ENCODE peak calls at places on chromosomes 11 and 22, in four cellular contexts. J is suprapubic skin, Y is stomach, F is Peyer's patch. P is an unnamed sample. For H3K4me1, the result is how much of the 10 kb centered on the place peaks cover.

GRCh38 chr11:44326615-44327475 is 16.9 kb upstream of the ALX4 start:
- DNase-seq in J (no peak), Y (no peak), F (no peak), P (peak)

GRCh38 chr11:10938231-10938630 is 80.4 kb upstream of the ZBED5 start:
- DNase-seq in J (no peak), Y (no peak), F (no peak), P (no peak)

GRCh38 chr11:66844496-66845142 is 1.4 kb downstream of the RCE1 start:
- DNase-seq in J (peak), Y (peak), F (no peak), P (peak)

GRCh38 chr11:128745296-128746183 is 51.7 kb downstream of the FLI1 start:
- DNase-seq in J (no peak), Y (no peak), F (no peak), P (no peak)

GRCh38 chr22:49099496-49100124 is 728.1 kb downstream of the BRD1 start:
- DNase-seq in J (no peak), Y (no peak), F (no peak), P (peak)

GRCh38 chr11:67646535-67647336 is 3.8 kb downstream of the ACY3 start:
- DNase-seq in J (no peak), Y (no peak), F (peak), P (peak)

GRCh38 chr22:30325065-30325720 is 1.5 kb downstream of the TBC1D10A start:
- DNase-seq in J (no peak), Y (peak), F (peak), P (no peak)

GRCh38 chr11:79054636-79055035 is 386.2 kb downstream of the TENM4 start:
- DNase-seq in J (no peak), Y (no peak), F (no peak), P (no peak)

GRCh38 chr22:48242461-48242864 is 1480.0 kb downstream of the TBC1D22A start:
- DNase-seq in J (no peak), Y (peak), F (no peak), P (peak)

GRCh38 chr22:49881856-49882255 is 28.2 kb downstream of the ZBED4 start:
- DNase-seq in J (no peak), Y (no peak), F (no peak), P (no peak)

GRCh38 chr22:44497218-44497903 is 672 bp downstream of the RTL6 start:
- DNase-seq in J (no peak), Y (no peak), F (no peak), P (peak)

GRCh38 chr22:29799217-29799680 is 32.1 kb downstream of the UQCR10 start:
- DNase-seq in J (peak), Y (peak), F (peak), P (peak)

GRCh38 chr22:27128461-27129080 is 471.2 kb downstream of the MIAT start:
- DNase-seq in J (no peak), Y (no peak), F (no peak), P (no peak)

GRCh38 chr22:49969751-49970527 is 9.4 kb downstream of the PIM3 start:
- DNase-seq in J (peak), Y (peak), F (peak), P (peak)

GRCh38 chr11:118212781-118213565 is 11.8 kb downstream of the JAML start:
- DNase-seq in J (no peak), Y (no peak), F (no peak), P (no peak)

GRCh38 chr11:107705027-107705426 is 6.8 kb downstream of the SLN start:
- DNase-seq in J (no peak), Y (no peak), F (no peak), P (no peak)

GRCh38 chr22:42920101-42920820 is 63.2 kb upstream of the ARFGAP3 start:
- DNase-seq in J (no peak), Y (no peak), F (no peak), P (peak)

GRCh38 chr11:19164230-19164855 is 37.4 kb downstream of the CSRP3 start:
- DNase-seq in J (no peak), Y (no peak), F (no peak), P (no peak)

GRCh38 chr11:46160100-46160499 is 38.8 kb upstream of the PHF21A start:
- DNase-seq in J (no peak), Y (peak), F (no peak), P (peak)

GRCh38 chr22:49433717-49434611 is 393.7 kb downstream of the BRD1 start:
- DNase-seq in J (no peak), Y (no peak), F (no peak), P (no peak)

GRCh38 chr22:37547249-37547741 is 13.0 kb upstream of the CDC42EP1 start:
- DNase-seq in J (no peak), Y (no peak), F (no peak), P (no peak)

GRCh38 chr11:1564535-1565172 is 7.4 kb downstream of the DUSP8 start:
- DNase-seq in J (peak), Y (no peak), F (peak), P (peak)

GRCh38 chr11:26778000-26778757 is 56.3 kb upstream of the SLC5A12 start:
- DNase-seq in J (no peak), Y (no peak), F (no peak), P (no peak)

DNA sequence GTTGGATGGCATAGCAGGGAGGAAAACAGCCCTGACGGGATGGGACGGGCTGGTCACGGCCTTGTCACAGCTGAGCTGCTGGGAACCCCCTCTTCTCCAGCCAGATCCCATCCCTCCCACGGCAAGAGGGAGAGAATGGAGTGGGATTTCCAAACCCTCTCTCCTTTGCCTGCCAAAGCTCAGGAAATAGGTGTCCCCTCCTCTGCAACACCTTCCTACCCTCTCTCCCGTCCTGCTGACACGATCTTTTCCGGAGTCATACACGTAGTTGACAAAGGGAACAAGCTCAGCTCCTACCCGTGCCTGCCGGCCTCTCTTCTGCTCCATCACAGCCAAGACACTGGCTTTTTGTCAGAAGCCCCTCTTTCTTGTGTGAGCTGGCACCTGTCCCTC is 48.1 kb downstream of the PISD start:
- DNase-seq in J (no peak), Y (no peak), F (no peak), P (no peak)
- TF ChIP-seq POLR2A in J (no peak), Y (no peak), F (no peak), P (no peak)

GRCh38 chr11:71934213-71934612 is 5.4 kb downstream of the RNF121 start:
- DNase-seq in J (no peak), Y (no peak), F (no peak), P (no peak)
- H3K4me1 ChIP-seq in J (under half), Y (under half), F (under half), P (under half)

GRCh38 chr11:120316880-120317688 is 8.0 kb upstream of the TLCD5 start:
- DNase-seq in J (peak), Y (peak), F (peak), P (no peak)
- TF ChIP-seq POLR2A in J (no peak), Y (no peak), F (no peak), P (no peak)

GRCh38 chr11:76208829-76209670 is 2.7 kb upstream of the WNT11 start:
- DNase-seq in J (peak), Y (peak), F (peak), P (peak)

GRCh38 chr11:76208438-76208828 is 2.1 kb upstream of the WNT11 start:
- DNase-seq in J (no peak), Y (no peak), F (no peak), P (no peak)

GRCh38 chr11:76210920-76211851 is 4.9 kb upstream of the WNT11 start:
- DNase-seq in J (no peak), Y (no peak), F (no peak), P (no peak)

GRCh38 chr11:76209671-76209955 is 3.3 kb upstream of the WNT11 start:
- DNase-seq in J (no peak), Y (no peak), F (no peak), P (no peak)

DNA sequence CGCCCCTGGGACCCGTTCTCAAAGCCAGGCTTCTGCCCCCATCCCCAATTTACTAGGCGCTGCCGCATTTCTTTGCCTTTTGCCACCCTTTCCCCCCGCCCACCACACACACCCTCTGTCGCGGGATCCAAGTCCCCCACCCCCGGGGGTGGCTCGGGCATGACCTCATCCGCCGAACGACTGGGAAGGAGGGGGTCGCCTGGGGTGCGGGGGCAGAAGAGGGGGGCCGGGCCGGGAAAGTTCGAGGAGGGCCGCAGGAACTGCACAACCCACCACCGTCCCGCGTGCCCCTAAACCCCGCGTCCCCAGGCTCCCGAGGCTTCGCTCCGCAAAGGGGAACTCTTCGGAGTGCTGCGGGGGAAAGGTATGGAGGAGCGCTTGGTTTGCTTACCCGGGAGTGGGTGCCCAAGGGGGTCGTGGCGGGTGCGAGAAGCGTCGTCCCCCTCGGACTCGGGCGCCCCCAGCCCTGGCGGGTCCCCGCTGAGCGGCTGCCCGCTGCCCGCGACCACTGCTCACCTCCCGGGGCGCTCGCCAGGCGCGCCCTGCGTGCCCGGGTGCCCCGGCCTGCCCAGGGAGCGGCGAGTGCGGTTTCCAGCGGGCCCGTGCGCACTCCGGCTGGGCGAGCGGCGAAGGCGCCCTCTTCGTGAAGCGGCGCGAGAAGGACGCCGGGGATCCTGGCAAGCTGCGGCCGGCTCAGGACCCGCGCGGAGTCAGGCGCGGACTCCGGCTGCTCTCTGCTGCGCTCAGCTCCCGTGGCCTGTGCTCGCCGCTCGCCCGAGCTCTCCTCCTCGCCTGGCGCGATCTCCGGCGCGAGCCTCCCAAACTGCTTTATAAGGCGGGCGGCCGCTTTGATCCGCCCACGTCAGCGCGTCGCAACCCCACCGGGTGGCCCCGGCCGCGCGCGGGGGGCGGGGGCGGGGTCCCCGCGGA is 3.9 kb upstream of the WNT11 start:
- DNase-seq in J (no peak), Y (peak), F (peak), P (peak)
- H3K4me1 ChIP-seq in J (half or more), Y (half or more), F (under half), P (under half)

GRCh38 chr22:19958083-19959042 is 16.7 kb upstream of the TXNRD2 start:
- DNase-seq in J (peak), Y (no peak), F (no peak), P (peak)

GRCh38 chr22:19959587-19960490 is 18.2 kb upstream of the TXNRD2 start:
- DNase-seq in J (no peak), Y (no peak), F (no peak), P (peak)

GRCh38 chr22:19955241-19956128 is 13.9 kb upstream of the TXNRD2 start:
- DNase-seq in J (peak), Y (no peak), F (no peak), P (no peak)

GRCh38 chr22:19959043-19959586 is 17.5 kb upstream of the TXNRD2 start:
- DNase-seq in J (peak), Y (peak), F (peak), P (peak)

DNA sequence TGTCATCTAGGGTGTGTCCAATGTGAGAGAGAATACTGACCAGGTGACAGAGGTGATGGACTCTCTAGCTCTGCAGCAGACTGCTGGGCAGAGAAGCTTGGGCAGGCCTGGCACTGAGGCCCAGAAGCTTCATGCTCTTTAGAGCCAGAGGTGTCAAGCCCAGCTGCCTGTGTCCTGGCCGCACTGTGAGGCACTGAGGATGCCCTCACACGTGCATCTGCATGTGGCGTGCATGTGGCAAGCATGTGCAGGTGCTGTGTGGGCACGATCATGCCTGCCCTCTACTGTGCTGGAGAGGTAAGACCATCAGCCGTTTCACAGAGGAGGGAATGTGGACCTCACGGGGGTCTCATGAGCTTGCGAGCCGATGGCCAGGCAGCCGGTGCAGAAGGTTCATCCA is 15.8 kb upstream of the TXNRD2 start:
- DNase-seq in J (peak), Y (no peak), F (no peak), P (peak)
- TF ChIP-seq POLR2A in J (no peak), Y (no peak), F (no peak), P (no peak)

DNA sequence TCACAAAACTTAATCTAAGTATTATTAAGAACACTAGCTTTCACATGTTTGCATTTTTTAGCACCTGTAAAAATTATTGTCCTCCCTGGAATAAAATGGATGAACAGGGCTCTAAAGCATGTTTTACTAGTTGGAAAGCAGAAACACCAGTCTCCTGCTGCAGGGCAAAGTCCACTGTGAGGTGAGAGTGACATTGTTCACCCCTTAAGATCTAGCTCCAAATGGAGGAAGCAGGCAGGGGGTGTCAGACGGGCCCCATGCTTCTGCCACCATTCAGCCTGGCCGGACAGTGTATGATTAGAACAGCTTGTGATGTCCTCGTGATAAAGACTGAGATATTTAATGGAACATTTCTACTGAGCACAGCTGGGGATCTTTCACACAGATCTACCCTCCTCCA is 238.8 kb upstream of the ARHGAP20 start:
- DNase-seq in J (no peak), Y (peak), F (no peak), P (no peak)
- H3K4me1 ChIP-seq in J (under half), Y (under half), F (under half), P (under half)

DNA sequence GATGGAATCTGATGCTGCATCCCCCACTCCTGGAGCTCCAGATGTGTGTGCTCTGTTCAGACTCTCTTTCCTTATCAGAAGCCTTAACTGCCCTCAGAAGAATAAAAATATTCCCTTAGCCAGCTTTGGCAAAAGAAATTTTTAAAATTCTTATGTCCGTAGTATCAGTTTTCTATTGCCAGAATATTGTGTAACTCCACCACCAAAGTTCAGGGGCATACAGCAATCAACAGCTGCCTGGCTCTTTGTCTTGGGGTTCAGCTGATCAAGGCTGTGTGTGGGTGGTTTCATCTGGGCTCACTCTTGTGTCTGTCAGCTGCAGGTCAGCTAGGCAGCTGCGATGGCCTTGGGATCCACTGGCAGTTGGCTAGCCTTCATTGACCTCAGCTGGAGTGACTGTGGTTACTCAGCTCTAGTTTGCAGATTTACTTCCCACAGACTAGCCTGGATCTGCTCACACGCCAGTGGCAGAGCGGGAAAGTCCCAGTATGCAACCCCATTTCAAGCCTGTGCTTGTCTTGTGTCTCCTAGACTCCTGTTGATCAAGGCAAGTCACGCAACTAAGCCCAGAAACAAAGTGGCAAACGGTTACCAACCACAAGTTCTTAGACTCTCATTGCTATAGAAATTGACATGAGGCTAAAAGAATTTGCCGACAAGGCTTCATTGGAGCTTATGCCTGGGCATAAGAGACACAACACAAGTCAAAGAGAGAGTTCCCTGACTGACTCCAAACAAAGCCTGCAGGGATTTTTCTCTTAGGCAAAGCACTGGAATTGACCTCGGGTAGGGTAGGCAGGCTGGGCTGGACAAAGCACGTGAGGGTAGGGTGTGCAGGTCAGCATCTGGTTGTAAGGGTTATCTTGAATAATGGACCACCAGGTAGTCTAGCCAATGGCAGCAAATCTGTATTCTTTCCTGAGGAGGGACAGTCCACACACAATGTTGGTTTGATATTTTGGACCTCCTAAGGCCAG is 7.5 kb downstream of the TMEM138 start:
- DNase-seq in J (no peak), Y (no peak), F (no peak), P (no peak)
- TF ChIP-seq POLR2A in J (no peak), Y (no peak), F (no peak), P (no peak)

GRCh38 chr11:124380585-124380984 is 3.7 kb downstream of the OR8B2 start:
- DNase-seq in J (no peak), Y (no peak), F (no peak), P (no peak)

GRCh38 chr11:124376280-124376679 is 8.0 kb downstream of the OR8B2 start:
- DNase-seq in J (no peak), Y (no peak), F (no peak), P (no peak)
- H3K4me1 ChIP-seq in J (under half), Y (under half), F (under half), P (under half)

GRCh38 chr11:15839061-15839460 is 517.3 kb downstream of the SOX6 start:
- DNase-seq in J (no peak), Y (no peak), F (no peak), P (no peak)

GRCh38 chr11:15845261-15845660 is 511.1 kb downstream of the SOX6 start:
- DNase-seq in J (no peak), Y (no peak), F (no peak), P (no peak)

GRCh38 chr11:15841898-15842297 is 514.4 kb downstream of the SOX6 start:
- DNase-seq in J (no peak), Y (no peak), F (peak), P (no peak)

GRCh38 chr11:15843309-15843857 is 513.0 kb downstream of the SOX6 start:
- DNase-seq in J (no peak), Y (peak), F (no peak), P (no peak)

GRCh38 chr11:15842345-15842744 is 514.0 kb downstream of the SOX6 start:
- DNase-seq in J (no peak), Y (no peak), F (no peak), P (no peak)
- TF ChIP-seq POLR2A in J (no peak), Y (no peak), F (no peak), P (no peak)

P was measured in spleen.